ENCODE peak calls at places on chromosomes 6 and 20, in four cellular contexts. D, X, V and Y are unnamed samples.

GRCh38 chr6:89745728-89746127 is 73.9 kb downstream of the MDN1 start:
- DNase-seq in D (no peak), X (no peak), V (peak), Y (no peak)

GRCh38 chr6:15245361-15246216 is at the start of gene JARID2:
- DNase-seq in D (peak), X (peak), V (peak), Y (peak)

GRCh38 chr20:43102394-43102793 is 87.3 kb downstream of the PTPRT start:
- DNase-seq in D (peak), X (peak), V (no peak), Y (peak)

GRCh38 chr20:19275630-19276071 is 63.2 kb downstream of the SLC24A3 start:
- DNase-seq in D (no peak), X (no peak), V (no peak), Y (no peak)

GRCh38 chr6:94751641-94752329 is 825.5 kb upstream of the MANEA start:
- DNase-seq in D (no peak), X (no peak), V (no peak), Y (peak)

GRCh38 chr6:34340906-34341480 is 51.5 kb downstream of the NUDT3 start:
- DNase-seq in D (no peak), X (no peak), V (no peak), Y (no peak)

GRCh38 chr6:42212442-42212841 is 5.2 kb downstream of the MRPS10 start:
- DNase-seq in D (no peak), X (no peak), V (no peak), Y (no peak)

GRCh38 chr20:45489083-45489531 is 19.6 kb downstream of the WFDC2 start:
- DNase-seq in D (no peak), X (no peak), V (no peak), Y (peak)

GRCh38 chr6:31738048-31738979 is 1.5 kb upstream of the MSH5 start:
- DNase-seq in D (peak), X (no peak), V (peak), Y (peak)

GRCh38 chr20:59027746-59028320 is 4.3 kb downstream of the ATP5F1E start:
- DNase-seq in D (no peak), X (no peak), V (peak), Y (no peak)

GRCh38 chr6:17413313-17413750 is 19.9 kb downstream of the CAP2 start:
- DNase-seq in D (no peak), X (no peak), V (peak), Y (no peak)

GRCh38 chr20:8749986-8750385 is 318.9 kb upstream of the PLCB4 start:
- DNase-seq in D (no peak), X (no peak), V (peak), Y (no peak)

GRCh38 chr6:155349129-155349528 is 34.8 kb upstream of the TFB1M start:
- DNase-seq in D (no peak), X (no peak), V (peak), Y (no peak)

GRCh38 chr6:147000545-147001488 is 203.4 kb upstream of the STXBP5 start:
- DNase-seq in D (no peak), X (no peak), V (peak), Y (no peak)

GRCh38 chr6:131029661-131030297 is 33.3 kb downstream of the EPB41L2 start:
- DNase-seq in D (peak), X (no peak), V (peak), Y (peak)

GRCh38 chr6:41416165-41416837 is 80.9 kb downstream of the NCR2 start:
- DNase-seq in D (no peak), X (no peak), V (no peak), Y (peak)

GRCh38 chr20:36604952-36605308 is 649 bp upstream of the RAB5IF start:
- DNase-seq in D (no peak), X (no peak), V (no peak), Y (no peak)

GRCh38 chr20:37311710-37312355 is 22.4 kb downstream of the MANBAL start:
- DNase-seq in D (no peak), X (no peak), V (peak), Y (no peak)

GRCh38 chr6:43911625-43912577 is 141.9 kb downstream of the VEGFA start:
- DNase-seq in D (no peak), X (no peak), V (no peak), Y (peak)

GRCh38 chr6:51513891-51514290 is 573.5 kb downstream of the PKHD1 start:
- DNase-seq in D (no peak), X (no peak), V (no peak), Y (no peak)

GRCh38 chr6:33988121-33989015 is 157.5 kb downstream of the GRM4 start:
- DNase-seq in D (no peak), X (no peak), V (no peak), Y (no peak)

GRCh38 chr6:108896111-108896661 is 48.0 kb downstream of the ARMC2 start:
- DNase-seq in D (no peak), X (no peak), V (peak), Y (no peak)

GRCh38 chr20:44491635-44492395 is 16.1 kb downstream of the TTPAL start:
- DNase-seq in D (no peak), X (no peak), V (peak), Y (peak)

GRCh38 chr20:16498526-16499140 is 74.6 kb downstream of the KIF16B start:
- DNase-seq in D (no peak), X (no peak), V (peak), Y (no peak)

GRCh38 chr20:9478801-9479200 is 35.6 kb upstream of the LAMP5 start:
- DNase-seq in D (no peak), X (no peak), V (no peak), Y (no peak)

GRCh38 chr20:5044075-5044620 is 42.8 kb upstream of the SLC23A2 start:
- DNase-seq in D (no peak), X (no peak), V (no peak), Y (no peak)

DNA sequence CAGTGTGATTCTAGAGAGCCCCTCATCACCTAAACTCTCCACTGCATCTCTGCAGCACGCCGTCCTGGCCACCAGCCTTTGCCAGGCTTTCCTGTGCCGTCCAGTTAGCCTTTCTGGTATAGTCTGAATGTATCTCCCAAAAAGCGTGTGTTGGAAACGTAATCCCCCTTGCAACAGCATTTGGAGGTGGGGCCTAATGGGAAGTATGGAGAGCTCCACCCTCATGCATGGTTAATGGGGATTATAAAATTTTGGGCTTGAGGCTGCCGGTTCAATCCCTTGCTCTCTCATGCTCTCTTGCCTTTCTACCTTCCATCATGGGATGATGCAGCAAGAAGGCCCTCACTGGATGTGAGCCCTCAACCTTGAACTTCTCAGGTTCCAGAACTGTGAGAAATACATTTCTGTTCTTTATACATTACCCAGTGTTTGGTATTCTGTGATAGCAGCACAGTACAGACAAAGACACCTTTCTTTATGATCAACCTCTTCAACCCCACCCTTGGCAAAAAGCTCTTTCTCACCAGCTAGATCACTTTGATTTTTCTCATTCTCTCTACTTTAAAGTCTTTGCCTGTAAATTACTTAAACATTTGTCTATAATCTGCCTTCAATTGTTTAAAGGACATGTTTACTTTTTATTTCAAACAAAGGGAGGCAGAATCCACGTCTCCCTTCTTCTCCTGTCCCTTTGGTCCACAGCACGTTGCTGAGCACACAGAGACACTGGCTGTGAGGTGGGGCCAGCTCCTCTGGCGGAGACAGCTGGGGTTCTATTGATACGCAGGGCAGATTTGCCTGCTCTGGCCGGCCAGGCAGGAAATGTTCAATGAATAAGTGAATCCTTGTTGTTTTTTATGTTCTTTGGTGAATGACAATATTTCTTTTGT is 53.1 kb downstream of the NEDD9 start:
- DNase-seq in D (peak), X (no peak), V (no peak), Y (no peak)
- H3K56ac ChIP-seq in D (no peak), X (no peak), V (no peak), Y (no peak)

GRCh38 chr6:21494505-21494904 is 99.0 kb upstream of the SOX4 start:
- DNase-seq in D (peak), X (peak), V (no peak), Y (no peak)

GRCh38 chr6:21496749-21497148 is 96.8 kb upstream of the SOX4 start:
- DNase-seq in D (no peak), X (no peak), V (no peak), Y (no peak)

GRCh38 chr6:21496275-21496674 is 97.3 kb upstream of the SOX4 start:
- DNase-seq in D (no peak), X (no peak), V (no peak), Y (no peak)

GRCh38 chr6:21486115-21486514 is 107.4 kb upstream of the SOX4 start:
- DNase-seq in D (no peak), X (no peak), V (no peak), Y (no peak)

GRCh38 chr6:21491955-21492354 is 101.6 kb upstream of the SOX4 start:
- DNase-seq in D (no peak), X (no peak), V (no peak), Y (no peak)
- H3K56ac ChIP-seq in D (no peak), X (no peak), V (no peak), Y (no peak)

GRCh38 chr20:49675368-49676151 is 38.1 kb downstream of the B4GALT5 start:
- DNase-seq in D (no peak), X (no peak), V (no peak), Y (no peak)

GRCh38 chr20:49672109-49672681 is 41.5 kb downstream of the B4GALT5 start:
- DNase-seq in D (no peak), X (no peak), V (no peak), Y (no peak)

GRCh38 chr20:49671429-49671828 is 42.2 kb downstream of the B4GALT5 start:
- DNase-seq in D (no peak), X (no peak), V (no peak), Y (no peak)

GRCh38 chr20:49676581-49677291 is 36.9 kb downstream of the B4GALT5 start:
- DNase-seq in D (no peak), X (no peak), V (peak), Y (no peak)

GRCh38 chr20:49674383-49675352 is 39.0 kb downstream of the B4GALT5 start:
- DNase-seq in D (no peak), X (no peak), V (peak), Y (peak)
- H3K56ac ChIP-seq in D (no peak), X (no peak), V (no peak), Y (no peak)

DNA sequence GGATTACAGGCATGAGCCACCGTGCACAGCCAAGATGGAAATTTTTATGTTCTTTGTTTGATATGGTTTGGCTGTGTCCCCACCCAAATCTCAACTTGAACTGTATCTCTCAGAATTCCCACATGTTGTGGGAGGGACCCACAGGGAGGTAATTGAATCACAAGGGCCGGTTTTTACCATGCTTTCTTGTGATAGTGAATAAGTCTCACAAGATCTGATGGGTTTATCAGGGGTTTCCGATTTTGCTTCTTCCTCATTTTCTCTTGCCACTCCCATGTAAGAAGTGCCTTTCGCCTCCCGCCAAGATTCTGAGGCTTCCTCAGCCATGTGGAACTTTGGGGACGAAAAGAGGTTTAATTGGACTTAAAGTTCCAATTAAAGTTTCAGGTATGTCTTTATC is 14.6 kb downstream of the EEF1A1 start:
- DNase-seq in D (no peak), X (no peak), V (no peak), Y (no peak)
- H3K56ac ChIP-seq in D (no peak), X (no peak), V (no peak), Y (no peak)

GRCh38 chr6:106527111-106527510 is 102.2 kb downstream of the RTN4IP1 start:
- DNase-seq in D (no peak), X (no peak), V (no peak), Y (no peak)
- H3K56ac ChIP-seq in D (no peak), X (no peak), V (peak), Y (no peak)

GRCh38 chr6:20791932-20792331 is 257.7 kb downstream of the CDKAL1 start:
- DNase-seq in D (no peak), X (no peak), V (no peak), Y (no peak)
- H3K56ac ChIP-seq in D (no peak), X (no peak), V (no peak), Y (no peak)

DNA sequence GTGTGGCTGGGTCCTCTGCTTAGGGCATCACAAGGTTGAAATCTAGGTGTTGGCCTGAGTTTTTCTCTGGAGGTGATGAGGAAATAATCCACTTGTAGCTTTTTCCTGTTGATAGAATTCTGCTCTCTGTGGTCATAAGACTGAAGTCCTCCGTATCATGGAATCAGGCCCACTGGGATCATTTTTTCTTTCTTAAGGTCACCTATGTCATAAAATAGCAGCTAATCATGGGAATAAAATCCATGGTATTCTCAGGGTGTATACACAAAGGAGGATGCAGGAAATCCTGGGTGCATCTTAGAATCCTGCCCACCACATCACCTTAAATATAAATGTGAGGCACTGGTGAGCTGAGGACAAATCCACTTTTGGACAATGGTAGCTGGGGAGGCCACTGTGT is 72.7 kb downstream of the PRDM1 start:
- DNase-seq in D (no peak), X (no peak), V (peak), Y (no peak)
- H3K56ac ChIP-seq in D (no peak), X (no peak), V (peak), Y (no peak)

GRCh38 chr6:25118038-25118437 is 161.1 kb upstream of the CARMIL1 start:
- DNase-seq in D (no peak), X (no peak), V (no peak), Y (no peak)

GRCh38 chr6:25113436-25113835 is 165.7 kb upstream of the CARMIL1 start:
- DNase-seq in D (no peak), X (no peak), V (no peak), Y (no peak)

GRCh38 chr6:25107218-25107617 is 171.5 kb upstream of the RIPOR2 start:
- DNase-seq in D (no peak), X (no peak), V (no peak), Y (no peak)

GRCh38 chr6:25111782-25112181 is 167.4 kb upstream of the CARMIL1 start:
- DNase-seq in D (no peak), X (no peak), V (no peak), Y (no peak)

GRCh38 chr6:25112207-25112874 is 166.8 kb upstream of the CARMIL1 start:
- DNase-seq in D (no peak), X (no peak), V (no peak), Y (no peak)
- H3K56ac ChIP-seq in D (no peak), X (no peak), V (no peak), Y (no peak)